ENCODE peak calls at places on chromosome 2, in six cellular contexts. Y, A, Q, N, C and R are unnamed samples.
A peak's percentile ranks its signal among the peaks of the same experiment; 100 is the strongest.

GRCh38 chr2:231820786-231821303 is 34.6 kb downstream of the COPS7B start:
- DNase-seq in N (no peak), Q (peak; percentile 42), A (no peak), C (no peak), Y (no peak), R (no peak)

GRCh38 chr2:149561309-149561926 is 26.2 kb downstream of the MMADHC start:
- DNase-seq in A (no peak), Y (no peak), C (peak; percentile 47), Q (peak; percentile 27), N (no peak), R (peak; percentile 31)

GRCh38 chr2:26932974-26933373 is 37.5 kb upstream of the MAPRE3 start:
- DNase-seq in Y (no peak), A (no peak), N (no peak), C (no peak), Q (no peak), R (no peak)

GRCh38 chr2:174874081-174874480 is 109.8 kb upstream of the CHRNA1 start:
- DNase-seq in A (no peak), Q (peak; percentile 61), Y (no peak), C (peak; percentile 30), N (peak; percentile 39), R (peak; percentile 9)

GRCh38 chr2:3598197-3598910 is 3.4 kb downstream of the COLEC11 start:
- DNase-seq in C (no peak), Y (no peak), A (no peak), N (no peak), Q (no peak), R (no peak)

GRCh38 chr2:18213986-18214385 is 335.5 kb downstream of the KCNS3 start:
- DNase-seq in A (no peak), Y (no peak), C (no peak), N (no peak), Q (no peak), R (no peak)

GRCh38 chr2:39379643-39380524 is 57.2 kb downstream of the MAP4K3 start:
- DNase-seq in Q (peak; percentile 70), A (no peak), N (peak; percentile 61), C (peak; percentile 84), Y (no peak), R (peak; percentile 29)

GRCh38 chr2:181231886-181232644 is 225.1 kb upstream of the ITGA4 start:
- DNase-seq in Q (peak; percentile 58), C (no peak), A (no peak), Y (no peak), N (peak; percentile 42), R (no peak)

GRCh38 chr2:187470698-187471097 is 22.6 kb upstream of the CALCRL start:
- DNase-seq in C (no peak), Y (no peak), N (no peak), Q (no peak), A (no peak), R (no peak)

GRCh38 chr2:118086024-118086633 is 2.1 kb upstream of the INSIG2 start:
- DNase-seq in Q (no peak), A (no peak), N (no peak), C (no peak), Y (no peak), R (no peak)
- TF ChIP-seq CTCF in Q (no peak), A (no peak), N (no peak), C (no peak), Y (no peak), R (no peak)

GRCh38 chr2:100852999-100853908 is 33.3 kb downstream of the NPAS2 start:
- DNase-seq in Y (no peak), N (no peak), Q (no peak), A (no peak), C (peak; percentile 39), R (no peak)

GRCh38 chr2:100856732-100857131 is 36.8 kb downstream of the NPAS2 start:
- DNase-seq in A (no peak), Q (no peak), C (no peak), N (no peak), Y (no peak), R (no peak)

GRCh38 chr2:100855084-100855483 is 35.1 kb downstream of the NPAS2 start:
- DNase-seq in N (no peak), C (no peak), Y (no peak), Q (no peak), A (no peak), R (no peak)

GRCh38 chr2:100853909-100854810 is 34.2 kb downstream of the NPAS2 start:
- DNase-seq in C (no peak), A (peak; percentile 74), Q (no peak), N (no peak), Y (no peak), R (no peak)

DNA sequence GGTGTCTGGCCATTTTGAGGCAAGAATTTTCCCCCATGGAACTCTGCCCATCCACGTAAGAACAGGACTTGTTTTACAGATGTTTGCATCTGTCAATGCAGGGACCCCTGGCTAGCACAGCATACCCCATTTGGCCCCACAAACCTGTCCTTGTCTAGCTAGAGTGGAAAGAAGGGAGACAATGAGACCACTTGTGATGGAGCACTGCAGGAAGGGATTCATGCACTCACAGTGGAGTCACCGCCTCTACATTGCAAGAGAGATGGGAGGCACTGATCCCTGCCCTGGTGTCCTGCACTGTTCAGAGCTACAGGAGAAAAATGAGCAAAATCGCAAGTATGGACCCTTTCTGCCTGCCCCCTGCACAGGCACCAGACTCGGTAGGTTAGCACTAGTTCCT is 32.5 kb downstream of the NPAS2 start:
- DNase-seq in Y (no peak), N (no peak), Q (no peak), C (no peak), A (no peak), R (no peak)
- H3K4me3 ChIP-seq in Y (no peak overlapping the region), N (no peak overlapping the region), Q (no peak overlapping the region), C (no peak overlapping the region), A (no peak overlapping the region), R (no peak overlapping the region)

DNA sequence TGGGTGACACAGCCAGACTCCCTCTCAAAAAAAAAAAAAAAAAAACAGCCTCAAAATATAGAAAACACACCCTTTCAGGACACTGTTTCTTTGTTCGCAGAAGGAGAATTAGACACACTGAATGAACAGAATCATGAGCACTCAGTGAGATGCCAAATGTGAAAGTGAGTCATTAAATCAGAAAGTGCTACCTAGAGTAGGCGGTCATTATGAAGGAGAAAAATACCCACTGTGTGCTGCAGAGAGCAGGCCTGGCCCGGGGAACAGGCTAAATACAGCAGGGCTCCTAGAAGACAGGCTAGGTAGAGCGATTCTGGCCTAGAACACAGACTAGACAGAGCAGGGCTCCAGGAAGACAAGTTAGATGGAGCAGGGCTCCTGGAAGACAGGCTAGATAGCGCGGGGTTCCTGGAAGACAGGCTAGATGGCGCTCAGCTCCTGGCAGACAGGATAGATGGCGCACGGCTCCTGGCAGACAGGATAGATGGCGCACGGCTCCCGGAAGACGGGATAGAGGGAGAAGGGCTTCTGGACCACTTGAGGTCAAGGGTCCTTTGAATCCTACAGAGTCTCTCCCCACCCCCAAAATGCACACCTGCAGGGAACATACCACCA is 43.3 kb upstream of the SLC66A3 start:
- DNase-seq in Y (no peak), A (peak; percentile 21), Q (no peak), C (no peak), N (peak; percentile 25), R (no peak)
- TF ChIP-seq CTCF in Y (no peak), A (no peak), Q (no peak), C (no peak), N (no peak), R (no peak)

DNA sequence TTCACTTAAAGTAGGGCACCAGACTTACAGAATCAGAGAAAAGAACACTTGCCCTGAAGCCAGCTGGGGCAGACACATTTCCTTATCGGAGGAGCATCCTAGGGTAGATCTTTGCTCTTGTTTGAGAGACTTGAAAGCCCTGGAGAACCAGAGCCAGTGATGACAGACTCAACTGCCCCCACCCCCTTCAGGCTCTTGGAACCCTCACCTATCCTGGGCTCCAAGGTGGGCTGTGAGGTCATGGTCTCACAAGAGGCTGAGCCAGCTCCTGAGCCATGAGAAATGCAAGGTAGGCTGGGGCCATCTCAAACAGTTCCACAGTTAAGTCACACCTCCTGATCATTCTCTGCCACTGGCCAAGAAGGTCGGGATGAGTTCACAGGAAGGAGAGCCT is 6.4 kb upstream of the GBX2 start:
- DNase-seq in N (no peak), C (no peak), Q (no peak), A (no peak), Y (no peak), R (no peak)
- H3K4me3 ChIP-seq in N (no peak overlapping the region), C (no peak overlapping the region), Q (no peak overlapping the region), A (no peak overlapping the region), Y (no peak overlapping the region), R (no peak overlapping the region)